ENCODE peak calls at places on chromosomes 1 and 21, in ten cellular contexts. W is H1, V is breast epithelium, P is A549, K is tibial artery, T is AG04450, I is dorsolateral prefrontal cortex, X is GM12865, N is cardiac fibroblast, M is WTC11. L is an unnamed sample.

GRCh38 chr1:24215226-24215814 is 28.2 kb upstream of the IFNLR1 start:
- DNase-seq in T (no peak), W (no peak), I (no peak), M (no peak), P (no peak), V (no peak), N (no peak), X (no peak), K (no peak), L (no peak)

GRCh38 chr1:179303173-179303572 is 9.6 kb downstream of the SOAT1 start:
- DNase-seq in X (no peak), V (no peak), W (no peak), N (no peak), T (no peak), M (no peak), K (no peak), I (no peak), P (no peak), L (no peak)

GRCh38 chr21:44024895-44025353 is 12.8 kb downstream of the TRAPPC10 start:
- DNase-seq in X (no peak), W (no peak), P (no peak), N (peak), T (peak), K (peak), M (no peak), V (peak), I (peak), L (no peak)

GRCh38 chr1:162530318-162530984 is 31.1 kb upstream of the UAP1 start:
- DNase-seq in K (no peak), M (peak), T (no peak), N (no peak), I (no peak), P (no peak), V (no peak), X (peak), W (peak), L (peak)

GRCh38 chr1:151340870-151341754 is 5.9 kb downstream of the RFX5 start:
- DNase-seq in N (peak), V (no peak), W (no peak), I (peak), X (peak), K (no peak), P (peak), M (peak), T (peak), L (no peak)

GRCh38 chr1:154453577-154454352 is 48.3 kb upstream of the TDRD10 start:
- DNase-seq in T (no peak), X (no peak), I (no peak), V (peak), N (peak), P (no peak), K (no peak), M (no peak), W (no peak), L (no peak)

GRCh38 chr1:198837276-198838021 is 198.6 kb downstream of the PTPRC start:
- DNase-seq in V (no peak), X (peak), M (no peak), K (no peak), N (no peak), I (no peak), T (no peak), P (no peak), W (no peak), L (peak)

GRCh38 chr1:116769561-116769977 is 15.3 kb downstream of the CD2 start:
- DNase-seq in K (no peak), N (peak), I (no peak), V (no peak), M (no peak), X (peak), P (no peak), W (no peak), T (no peak), L (peak)

GRCh38 chr1:56547977-56548376 is 31.4 kb downstream of the PLPP3 start:
- DNase-seq in I (no peak), M (no peak), T (no peak), W (no peak), V (peak), N (no peak), P (no peak), X (no peak), K (no peak), L (no peak)

GRCh38 chr1:181179279-181179979 is 90.9 kb downstream of the IER5 start:
- DNase-seq in X (no peak), I (no peak), P (no peak), N (no peak), T (no peak), W (no peak), M (no peak), V (no peak), K (no peak), L (no peak)

GRCh38 chr21:32484706-32485380 is 72.3 kb downstream of the EVA1C start:
- DNase-seq in X (no peak), M (no peak), W (no peak), K (no peak), P (no peak), I (peak), V (peak), N (no peak), T (no peak), L (no peak)

GRCh38 chr21:34649400-34649799 is 19.4 kb upstream of the CLIC6 start:
- DNase-seq in M (no peak), T (no peak), W (no peak), P (no peak), K (no peak), V (no peak), I (no peak), N (no peak), X (no peak), L (no peak)

GRCh38 chr1:219837274-219837993 is 90.9 kb downstream of the SLC30A10 start:
- DNase-seq in N (peak), V (no peak), M (no peak), I (no peak), W (no peak), P (peak), K (no peak), X (peak), T (peak), L (peak)

GRCh38 chr21:44537930-44538911 is 1.8 kb downstream of the KRTAP10-1 start:
- DNase-seq in V (no peak), M (no peak), T (no peak), X (no peak), I (no peak), P (no peak), K (peak), W (no peak), N (no peak), L (no peak)

GRCh38 chr1:241442686-241443085 is 76.9 kb downstream of the FH start:
- DNase-seq in T (no peak), N (no peak), X (no peak), I (no peak), K (no peak), M (no peak), P (no peak), W (no peak), V (no peak), L (no peak)

GRCh38 chr1:81305997-81306452 is 494.7 kb upstream of the ADGRL2 start:
- DNase-seq in W (no peak), P (peak), V (no peak), I (no peak), K (no peak), T (peak), M (no peak), X (peak), N (peak), L (peak)

GRCh38 chr1:83764209-83764608 is 234.7 kb downstream of the TTLL7 start:
- DNase-seq in T (no peak), V (no peak), K (no peak), M (no peak), P (no peak), X (no peak), W (no peak), I (no peak), N (no peak), L (no peak)

GRCh38 chr1:230542054-230542453 is 100.2 kb upstream of the COG2 start:
- DNase-seq in K (no peak), P (no peak), I (no peak), T (no peak), N (peak), X (no peak), W (no peak), V (no peak), M (no peak), L (no peak)

GRCh38 chr1:10754571-10755329 is 41.7 kb downstream of the CASZ1 start:
- DNase-seq in N (no peak), I (no peak), W (no peak), V (no peak), T (no peak), M (no peak), K (no peak), P (no peak), X (no peak), L (no peak)

GRCh38 chr1:29341936-29342335 is 105.6 kb downstream of the PTPRU start:
- DNase-seq in P (no peak), M (no peak), V (no peak), N (no peak), K (peak), T (no peak), W (no peak), X (no peak), I (no peak), L (no peak)

GRCh38 chr1:53195211-53195909 is 1.3 kb upstream of the CPT2 start:
- DNase-seq in N (no peak), W (no peak), M (no peak), T (no peak), X (no peak), K (no peak), V (peak), P (no peak), I (no peak), L (no peak)

GRCh38 chr21:44708213-44708865 is 3.0 kb downstream of the TSPEAR start:
- DNase-seq in W (no peak), I (no peak), V (no peak), T (no peak), X (no peak), K (peak), M (no peak), N (no peak), P (no peak), L (no peak)

GRCh38 chr1:162087574-162087973 is 18.1 kb downstream of the NOS1AP start:
- DNase-seq in M (no peak), K (no peak), W (no peak), P (no peak), N (no peak), T (no peak), V (no peak), X (no peak), I (no peak), L (no peak)

GRCh38 chr1:226216056-226216455 is 7.4 kb upstream of the MIXL1 start:
- DNase-seq in V (no peak), N (no peak), M (no peak), I (no peak), K (no peak), W (no peak), T (no peak), P (no peak), X (no peak), L (no peak)

GRCh38 chr1:151478923-151479322 is 19.6 kb upstream of the POGZ start:
- DNase-seq in I (no peak), X (no peak), N (no peak), P (no peak), K (no peak), M (no peak), W (no peak), V (no peak), T (no peak), L (no peak)

GRCh38 chr1:212514782-212515181 is 82.1 kb downstream of the NENF start:
- DNase-seq in I (no peak), X (no peak), W (no peak), V (no peak), M (peak), T (no peak), K (no peak), P (no peak), N (no peak), L (no peak)

GRCh38 chr1:160168609-160169369 is 17.4 kb downstream of the ATP1A4 start:
- DNase-seq in W (no peak), M (peak), P (no peak), N (no peak), V (no peak), I (no peak), K (no peak), X (no peak), T (no peak), L (no peak)

GRCh38 chr1:207241164-207241934 is 80.1 kb upstream of the CD55 start:
- DNase-seq in N (no peak), W (no peak), M (no peak), P (peak), X (no peak), V (no peak), I (no peak), K (no peak), T (no peak), L (no peak)

DNA sequence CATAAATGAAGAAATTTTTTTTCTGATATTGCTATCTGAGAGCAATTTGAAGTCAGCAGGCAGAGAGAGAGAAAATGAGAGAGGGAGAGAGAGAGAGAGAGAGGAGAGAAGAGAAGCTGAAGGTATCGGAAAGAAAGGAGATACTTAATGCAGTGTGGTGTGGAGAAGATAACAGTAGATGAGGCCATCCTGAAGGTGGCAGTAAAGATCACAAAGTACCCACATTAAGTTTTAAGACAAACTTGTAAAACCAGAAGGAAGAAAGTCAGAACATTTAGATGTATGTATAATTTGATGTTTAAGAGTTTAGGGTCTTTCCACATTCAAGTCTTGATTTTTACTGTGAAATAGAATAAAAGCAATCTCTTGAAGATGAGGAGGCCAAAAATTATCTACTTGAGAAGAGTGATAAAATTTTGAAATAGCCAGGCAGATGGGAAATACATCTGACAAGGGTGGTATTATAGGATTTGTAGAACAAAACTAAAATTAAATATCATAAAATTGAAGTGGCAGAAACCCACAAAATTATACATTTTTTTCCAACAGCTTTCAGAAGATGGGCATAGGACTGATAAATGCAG is 1753.4 kb downstream of the MRPL39 start:
- DNase-seq in M (no peak), V (no peak), P (peak), N (peak), W (no peak), K (no peak), I (no peak), T (peak), X (peak), L (peak)
- TF ChIP-seq CTCF in M (no peak), V (no peak), P (no peak), N (peak), W (peak), K (peak), I (peak), T (peak), X (peak), L (peak)

DNA sequence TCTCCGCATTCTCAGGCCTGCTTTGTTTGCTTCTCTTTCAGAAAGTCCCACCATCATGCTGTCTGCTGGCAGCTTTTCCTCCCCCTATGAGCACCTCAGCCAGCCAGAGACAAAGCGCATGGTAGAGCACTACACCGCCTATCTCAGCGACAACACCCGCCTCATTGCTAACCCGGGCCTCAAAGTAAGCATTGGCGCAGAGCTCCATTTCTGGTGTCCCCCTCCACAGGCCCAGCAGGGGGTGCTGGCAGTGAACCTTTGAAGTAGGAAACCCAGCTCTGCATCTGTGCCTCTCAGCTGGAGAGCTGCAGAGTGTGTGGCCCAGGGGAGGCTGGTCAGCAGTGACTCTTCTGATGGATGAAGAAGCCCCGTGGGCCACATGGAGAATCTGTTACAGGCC is 81.2 kb upstream of the RAVER2 start:
- DNase-seq in M (peak), I (no peak), X (peak), K (no peak), W (no peak), V (no peak), N (peak), T (no peak), P (peak), L (peak)
- TF ChIP-seq CTCF in M (no peak), I (no peak), X (peak), K (no peak), W (peak), V (no peak), N (peak), T (peak), P (no peak), L (peak)

GRCh38 chr1:192580351-192580962 is 4.9 kb downstream of the RGS1 start:
- DNase-seq in W (no peak), K (no peak), N (peak), P (peak), X (peak), V (no peak), I (no peak), M (no peak), T (no peak), L (no peak)
- TF ChIP-seq CTCF in W (peak), K (peak), N (peak), P (peak), X (peak), V (no peak), I (peak), M (no peak), T (peak), L (peak)

GRCh38 chr1:156623946-156624813 is 5.0 kb downstream of the HAPLN2 start:
- DNase-seq in I (peak), N (peak), V (no peak), M (peak), T (no peak), W (no peak), K (peak), X (peak), P (peak), L (peak)

GRCh38 chr1:156627313-156627880 is 8.2 kb downstream of the HAPLN2 start:
- DNase-seq in I (peak), M (peak), K (no peak), V (no peak), X (peak), W (no peak), P (peak), N (peak), T (no peak), L (peak)

GRCh38 chr1:156625436-156626078 is 6.3 kb downstream of the HAPLN2 start:
- DNase-seq in K (peak), W (no peak), P (peak), M (peak), T (no peak), V (no peak), N (peak), I (peak), X (peak), L (peak)

GRCh38 chr1:156624814-156625435 is 5.7 kb downstream of the HAPLN2 start:
- DNase-seq in P (no peak), V (no peak), I (no peak), N (no peak), M (peak), X (no peak), K (no peak), T (no peak), W (no peak), L (peak)

DNA sequence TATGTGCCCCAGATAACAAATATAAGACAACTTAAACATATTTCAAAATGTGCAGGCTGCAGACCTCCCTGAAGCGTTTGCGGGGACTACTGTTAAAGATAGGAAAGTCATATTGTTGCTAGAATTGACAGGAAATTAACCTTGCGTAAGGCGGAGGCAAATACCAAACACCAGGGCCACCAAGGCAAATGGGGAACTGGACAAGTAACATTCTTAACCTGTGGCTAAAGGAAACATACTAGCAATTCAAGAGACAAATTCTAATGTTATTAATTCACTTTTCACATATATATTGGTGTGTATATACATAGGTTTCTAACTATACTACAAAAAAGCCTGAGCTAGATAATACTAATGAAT is 6.8 kb downstream of the HAPLN2 start:
- DNase-seq in W (no peak), N (no peak), K (no peak), P (no peak), T (no peak), X (no peak), I (no peak), V (no peak), M (no peak), L (no peak)
- TF ChIP-seq CTCF in W (no peak), N (no peak), K (no peak), P (no peak), T (no peak), X (no peak), I (peak), V (no peak), M (no peak), L (no peak)

DNA sequence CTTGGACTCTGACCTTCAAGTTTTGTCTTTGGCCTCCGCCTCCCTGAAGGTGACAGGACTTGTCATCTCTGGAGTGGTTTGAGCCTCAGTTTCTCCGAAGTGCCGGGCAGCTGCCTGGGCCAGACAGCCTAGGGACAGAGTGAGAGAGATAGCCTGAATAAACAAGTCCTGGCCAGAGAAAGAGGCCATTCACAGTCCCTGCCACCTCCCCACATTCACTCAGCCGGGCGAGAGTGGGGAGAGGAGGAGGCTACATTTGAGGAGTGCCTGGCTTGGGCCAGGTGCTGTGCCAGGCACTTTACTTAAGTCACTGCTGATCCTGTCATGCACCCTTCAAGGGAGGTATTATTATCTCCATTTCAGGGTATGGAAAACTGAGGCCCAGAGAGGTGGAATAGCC is 3.5 kb downstream of the EXTL1 start:
- DNase-seq in X (no peak), W (no peak), N (no peak), T (no peak), M (no peak), I (no peak), P (no peak), K (no peak), V (no peak), L (no peak)
- TF ChIP-seq CTCF in X (no peak), W (no peak), N (no peak), T (no peak), M (no peak), I (no peak), P (no peak), K (no peak), V (no peak), L (no peak)

GRCh38 chr1:202625416-202626360 is 84.6 kb downstream of the SYT2 start:
- DNase-seq in I (peak), N (peak), W (peak), V (peak), X (peak), P (peak), K (peak), T (peak), M (peak), L (peak)
- TF ChIP-seq CTCF in I (peak), N (peak), W (peak), V (no peak), X (peak), P (peak), K (peak), T (peak), M (peak), L (peak)

DNA sequence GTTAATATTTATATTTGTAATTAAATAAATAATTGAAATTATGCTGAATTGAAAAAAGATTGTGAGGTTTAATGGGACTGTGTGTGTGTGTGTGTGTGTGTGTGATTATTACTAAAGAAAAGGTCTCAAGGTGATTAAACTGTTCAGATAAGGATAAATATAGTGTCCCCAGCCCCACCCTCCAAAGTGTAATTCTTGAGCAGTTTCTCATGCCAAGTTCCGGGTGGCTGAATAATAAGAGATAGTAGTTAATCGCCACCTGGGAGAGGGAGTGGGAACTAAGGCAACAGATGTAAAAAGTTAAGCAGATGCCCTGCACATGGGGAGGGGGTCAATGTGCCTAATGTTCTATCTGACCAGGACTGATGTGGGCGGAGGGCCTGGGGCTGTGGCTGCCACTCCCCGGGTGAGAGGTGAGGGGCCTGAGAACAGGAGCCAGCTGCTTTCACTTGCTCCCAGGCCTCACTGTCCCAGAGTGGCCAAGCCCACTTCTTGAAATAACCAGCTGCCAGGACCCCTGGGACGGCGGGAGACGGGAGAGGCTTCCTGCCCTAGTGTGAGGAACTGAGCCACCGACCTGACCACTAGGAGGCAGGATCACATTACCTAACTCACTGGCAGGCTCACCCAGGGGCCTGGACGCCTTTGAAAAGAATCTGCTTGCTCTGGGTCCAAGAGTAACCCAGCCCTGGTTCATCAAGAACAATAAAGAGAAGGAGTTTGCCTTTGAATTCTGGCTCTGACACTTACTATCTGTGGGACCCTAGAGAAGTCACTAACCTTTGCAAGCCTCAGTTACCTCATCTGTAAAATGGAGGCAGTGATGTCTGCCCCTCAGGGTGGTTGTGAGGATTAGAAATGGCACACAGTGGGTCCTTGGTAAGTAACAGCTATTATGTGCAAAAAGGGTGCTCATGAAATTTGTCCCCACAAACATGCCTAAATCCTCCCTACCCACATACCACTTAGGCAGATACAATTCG is 179.2 kb downstream of the ATG4C start:
- DNase-seq in V (no peak), W (peak), I (peak), M (peak), K (no peak), N (peak), X (peak), P (peak), T (no peak), L (peak)
- TF ChIP-seq CTCF in V (no peak), W (peak), I (peak), M (peak), K (no peak), N (peak), X (peak), P (peak), T (peak), L (peak)